ENCODE peak calls at places on chromosome 9, in nine cellular contexts. M is stomach, Q is GM13976, T is HCT116, I is mesothelial cell of epicardium, S is tibial nerve, F is hepatocyte, Z is IMR-90, P is psoas muscle. R is an unnamed sample.

GRCh38 chr9:128098017-128098935 is 29.3 kb downstream of the PTGES2 start:
- DNase-seq in M (peak; percentile 98), F (peak; percentile 97), S (peak; percentile 91), P (peak; percentile 95), Q (no peak), T (peak; percentile 92), I (peak; percentile 85), Z (peak; percentile 98), R (no peak)

GRCh38 chr9:33524431-33524947 is 438 bp downstream of the ANKRD18B start:
- DNase-seq in I (peak; percentile 41), P (no peak), M (no peak), F (peak; percentile 6), Q (peak; percentile 19), T (no peak), Z (no peak), S (no peak), R (peak; percentile 12)

GRCh38 chr9:4137234-4137633 is 162.6 kb downstream of the GLIS3 start:
- DNase-seq in Q (no peak), M (no peak), T (peak; percentile 85), S (no peak), I (no peak), Z (peak; percentile 97), P (no peak), F (peak; percentile 51), R (no peak)

GRCh38 chr9:109264865-109265532 is 55.9 kb downstream of the EPB41L4B start:
- DNase-seq in T (no peak), S (no peak), Q (no peak), M (peak; percentile 71), P (no peak), I (no peak), Z (no peak), F (no peak), R (no peak)

GRCh38 chr9:68951879-68952659 is 61.8 kb downstream of the PRKACG start:
- DNase-seq in T (no peak), I (no peak), Z (no peak), P (no peak), M (no peak), Q (no peak), F (no peak), S (no peak), R (no peak)

GRCh38 chr9:36074870-36075532 is 38.3 kb downstream of the RECK start:
- DNase-seq in T (no peak), I (peak; percentile 63), M (peak; percentile 68), Z (peak; percentile 89), P (peak; percentile 74), F (peak; percentile 65), Q (no peak), S (peak; percentile 53), R (no peak)

GRCh38 chr9:134341306-134341705 is 15.1 kb downstream of the RXRA start:
- DNase-seq in P (no peak), Z (no peak), S (no peak), I (no peak), T (no peak), F (no peak), M (peak; percentile 86), Q (no peak), R (no peak)

GRCh38 chr9:35357116-35357515 is 132.8 kb upstream of the RUSC2 start:
- DNase-seq in P (no peak), Q (no peak), S (no peak), Z (peak; percentile 40), F (no peak), T (no peak), M (no peak), I (no peak), R (no peak)

GRCh38 chr9:13665418-13666066 is 386.1 kb upstream of the MPDZ start:
- DNase-seq in Z (peak; percentile 24), I (no peak), S (no peak), F (no peak), T (no peak), Q (no peak), M (no peak), P (no peak), R (no peak)

GRCh38 chr9:37374892-37375291 is 47.6 kb upstream of the GRHPR start:
- DNase-seq in M (no peak), I (no peak), T (no peak), P (no peak), S (no peak), F (no peak), Q (peak; percentile 77), Z (no peak), R (peak; percentile 78)

GRCh38 chr9:72390896-72391295 is 25.9 kb upstream of the ZFAND5 start:
- DNase-seq in P (no peak), I (no peak), M (no peak), Q (no peak), Z (no peak), S (no peak), F (no peak), T (no peak), R (no peak)

GRCh38 chr9:81474792-81475191 is 214.6 kb downstream of the TLE1 start:
- DNase-seq in P (no peak), M (no peak), I (no peak), T (no peak), S (no peak), Z (no peak), F (no peak), Q (no peak), R (no peak)

GRCh38 chr9:130997925-130998595 is 10.9 kb upstream of the LAMC3 start:
- DNase-seq in F (peak; percentile 79), S (no peak), I (peak; percentile 76), M (peak; percentile 48), Z (peak; percentile 54), Q (peak; percentile 87), P (peak; percentile 81), T (peak; percentile 60), R (peak; percentile 82)
- TF ChIP-seq CTCF in F (peak; percentile 77), S (peak; percentile 62), I (peak; percentile 82), M (no peak), Z (peak; percentile 82), Q (peak; percentile 55), P (peak; percentile 51), T (peak; percentile 90), R (peak; percentile 75)

DNA sequence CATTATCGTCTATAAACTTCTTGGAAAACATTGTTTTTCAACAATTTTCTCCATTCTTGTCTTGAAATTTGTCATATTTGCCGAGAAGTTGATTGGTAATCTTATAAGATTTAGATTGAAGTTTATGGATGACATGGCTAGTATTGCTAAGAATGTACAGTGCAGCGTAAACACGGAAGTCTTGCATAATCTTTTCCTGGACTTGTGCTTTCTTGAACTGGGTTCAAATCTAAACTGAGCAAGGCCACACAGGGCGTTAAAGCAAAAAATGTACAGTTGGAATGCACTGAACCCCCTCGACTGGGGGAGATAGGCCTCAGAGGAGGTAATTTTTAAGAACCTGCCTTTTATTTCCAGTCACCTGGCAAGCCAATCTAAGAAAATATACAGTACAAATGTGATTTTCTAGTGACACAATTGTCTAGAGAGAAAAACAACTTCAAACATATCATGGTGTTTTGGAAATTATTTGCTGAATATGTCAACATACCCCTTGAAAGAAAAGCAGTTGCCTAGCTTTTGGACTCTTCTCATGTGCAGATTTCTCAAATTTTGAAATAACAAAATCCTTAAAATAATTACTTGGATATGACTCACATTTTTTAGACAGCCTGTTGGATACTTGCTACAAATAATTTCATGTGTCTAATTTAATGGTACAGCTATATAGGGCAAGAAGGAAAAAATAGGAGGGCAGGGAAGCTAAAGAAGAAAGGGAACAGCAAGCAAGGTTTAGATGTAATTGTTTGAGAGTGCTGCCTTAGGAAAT is 18.5 kb upstream of the GAS1 start:
- DNase-seq in S (no peak), P (no peak), M (no peak), F (no peak), T (no peak), I (no peak), Z (peak; percentile 40), Q (no peak), R (no peak)
- TF ChIP-seq CTCF in S (no peak), P (no peak), M (no peak), F (no peak), T (no peak), I (no peak), Z (no peak), Q (no peak), R (no peak)

DNA sequence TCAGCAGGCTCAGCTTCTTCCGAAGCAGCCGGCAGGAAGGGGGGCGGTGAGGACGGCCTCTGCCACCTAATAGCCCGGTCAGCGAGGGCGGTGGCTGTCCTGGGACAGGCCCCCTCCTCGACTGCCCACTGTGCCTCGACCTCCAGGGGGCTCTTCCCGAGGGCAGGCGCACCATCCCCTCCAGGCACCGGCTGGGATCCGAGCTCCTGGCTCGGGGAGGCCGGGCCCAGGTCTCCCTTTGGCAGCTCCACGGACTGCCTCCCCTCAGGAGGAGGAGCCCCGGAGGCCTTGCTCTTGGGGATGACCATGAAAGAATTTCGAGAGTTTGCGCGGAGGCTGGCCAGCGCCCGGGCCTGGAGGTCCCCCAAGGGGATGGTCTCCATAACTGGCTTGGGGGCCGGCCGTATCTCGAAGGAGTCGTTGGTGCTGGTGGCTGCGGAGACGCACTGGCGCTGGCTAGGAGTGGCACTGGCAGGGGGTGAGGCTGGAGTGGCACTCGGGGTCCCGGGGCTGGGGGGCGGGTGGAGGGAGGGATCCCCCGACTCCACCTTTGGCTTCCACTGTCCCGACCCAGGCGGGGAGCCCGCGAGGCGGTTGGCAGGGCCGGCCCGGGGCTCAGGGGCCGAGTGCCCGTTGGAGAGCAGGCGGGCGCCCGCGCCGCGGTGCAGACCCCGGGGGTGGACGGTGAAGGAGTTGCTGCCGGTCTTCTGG is 975 bp downstream of the TPRN start:
- DNase-seq in Q (no peak), F (peak; percentile 46), T (no peak), Z (peak; percentile 12), S (no peak), I (no peak), M (no peak), P (no peak), R (no peak)
- TF ChIP-seq CTCF in Q (no peak), F (no peak), T (no peak), Z (no peak), S (no peak), I (no peak), M (no peak), P (no peak), R (no peak)

DNA sequence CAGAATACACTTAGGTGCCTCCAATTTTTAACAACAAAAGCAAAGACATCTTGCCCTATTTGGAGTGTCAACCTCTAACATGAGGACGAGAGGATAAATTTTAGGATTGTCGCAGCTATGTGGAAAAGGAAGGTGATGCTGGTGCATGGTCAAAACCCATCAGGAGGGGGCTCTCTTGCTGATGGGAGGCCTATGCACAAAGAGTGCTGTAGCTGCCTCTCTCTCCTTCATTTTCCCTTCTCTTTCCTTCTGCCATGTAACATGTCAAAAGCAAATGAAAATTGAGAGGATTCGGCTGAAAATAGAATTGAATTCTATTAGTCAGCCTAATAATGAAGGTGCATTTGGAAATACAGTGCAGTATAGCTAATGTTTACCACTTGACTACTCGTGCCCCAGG is 578.7 kb upstream of the ZNF462 start:
- DNase-seq in S (no peak), P (no peak), M (no peak), F (no peak), Q (no peak), T (no peak), I (no peak), Z (no peak), R (no peak)
- TF ChIP-seq CTCF in S (no peak), P (no peak), M (no peak), F (peak; percentile 25), Q (no peak), T (peak; percentile 30), I (no peak), Z (no peak), R (no peak)

R was measured in GM13977.